ENCODE peak calls at places on chromosomes 1 and 21, in four cellular contexts. F is K562, M is GM12878, U is HepG2. W is an unnamed sample.

GRCh38 chr1:225653463-225654276 is 747 bp upstream of the ENAH start:
- DNase-seq in M (no peak), U (peak; percentile 45), F (no peak), W (peak; percentile 56)

GRCh38 chr1:158830904-158831507 is at the start of gene MNDA:
- DNase-seq in F (no peak), U (no peak), M (peak; percentile 82), W (no peak)

GRCh38 chr21:34202553-34203332 is 129.4 kb downstream of the MRPS6 start:
- DNase-seq in M (no peak), U (no peak), F (no peak), W (peak; percentile 63)

GRCh38 chr1:156493154-156493631 is 7.4 kb downstream of the MEF2D start:
- DNase-seq in M (no peak), U (no peak), F (no peak), W (no peak)

GRCh38 chr1:111789666-111790316 is 34.1 kb downstream of the DDX20 start:
- DNase-seq in F (no peak), U (no peak), M (no peak), W (no peak)

GRCh38 chr1:203156280-203156679 is 19.3 kb downstream of the MYBPH start:
- DNase-seq in F (no peak), M (no peak), U (no peak), W (no peak)

GRCh38 chr1:33092438-33092837 is 11.5 kb downstream of the AZIN2 start:
- DNase-seq in M (no peak), U (no peak), F (no peak), W (no peak)

GRCh38 chr1:178393370-178393769 is 103.4 kb downstream of the CLEC20A start:
- DNase-seq in U (no peak), F (no peak), M (no peak), W (no peak)

GRCh38 chr1:226649780-226650179 is 89.3 kb downstream of the ITPKB start:
- DNase-seq in U (no peak), M (no peak), F (no peak), W (peak; percentile 40)

GRCh38 chr1:215824245-215824644 is 257.1 kb downstream of the KCTD3 start:
- DNase-seq in U (no peak), M (no peak), F (no peak), W (peak; percentile 18)

GRCh38 chr1:199741586-199741985 is 285.9 kb upstream of the NR5A2 start:
- DNase-seq in U (no peak), F (no peak), M (no peak), W (no peak)

GRCh38 chr1:33826711-33827110 is 37.2 kb upstream of the HMGB4 start:
- DNase-seq in M (no peak), U (no peak), F (no peak), W (no peak)

GRCh38 chr1:178263341-178263740 is 169.4 kb downstream of the RASAL2 start:
- DNase-seq in F (no peak), M (no peak), U (no peak), W (no peak)

GRCh38 chr1:246297314-246298273 is 209.5 kb downstream of the SMYD3 start:
- DNase-seq in U (no peak), F (no peak), M (no peak), W (no peak)

GRCh38 chr1:33182452-33182851 is 609 bp upstream of the TRIM62 start:
- DNase-seq in M (no peak), F (peak; percentile 20), U (no peak), W (no peak)

GRCh38 chr1:17538428-17539130 is 919 bp upstream of the ARHGEF10L start:
- DNase-seq in F (no peak), U (peak; percentile 50), M (no peak), W (peak; percentile 86)

GRCh38 chr21:15638856-15639549 is 90.8 kb upstream of the USP25 start:
- DNase-seq in M (no peak), U (peak; percentile 60), F (no peak), W (no peak)

GRCh38 chr1:200240655-200241054 is 169.2 kb downstream of the ZNF281 start:
- DNase-seq in M (no peak), U (no peak), F (no peak), W (no peak)

GRCh38 chr1:116510361-116510760 is 60.5 kb downstream of the CD58 start:
- DNase-seq in M (no peak), U (no peak), F (no peak), W (no peak)

GRCh38 chr1:52460686-52461085 is 56.3 kb downstream of the PRPF38A start:
- DNase-seq in U (no peak), F (no peak), M (no peak), W (no peak)

GRCh38 chr1:204104331-204105222 is 31.7 kb downstream of the SOX13 start:
- DNase-seq in F (no peak), M (no peak), U (no peak), W (no peak)

GRCh38 chr1:245583575-245584330 is 429.0 kb downstream of the KIF26B start:
- DNase-seq in M (no peak), F (no peak), U (no peak), W (no peak)

GRCh38 chr1:170218261-170218660 is 72.5 kb downstream of the NTMT2 start:
- DNase-seq in U (no peak), F (no peak), M (no peak), W (no peak)

GRCh38 chr1:205505791-205506190 is 1.3 kb downstream of the CDK18 start:
- DNase-seq in F (no peak), M (no peak), U (no peak), W (no peak)

GRCh38 chr1:154436433-154436832 is 31.3 kb downstream of the IL6R start:
- DNase-seq in U (no peak), F (no peak), M (no peak), W (no peak)

GRCh38 chr21:45590726-45591618 is 48.7 kb upstream of the SLC19A1 start:
- DNase-seq in M (peak; percentile 48), U (no peak), F (no peak), W (peak; percentile 46)

GRCh38 chr1:163535807-163536206 is 214.1 kb downstream of the NUF2 start:
- DNase-seq in F (no peak), M (no peak), U (no peak), W (no peak)

GRCh38 chr1:44499306-44499705 is 94.3 kb downstream of the RNF220 start:
- DNase-seq in F (no peak), M (no peak), U (no peak), W (no peak)

GRCh38 chr1:153791856-153792253 is 16.6 kb downstream of the SLC27A3 start:
- DNase-seq in M (no peak), U (no peak), F (no peak), W (no peak)

GRCh38 chr1:212467843-212468482 is 35.2 kb downstream of the NENF start:
- DNase-seq in U (no peak), M (no peak), F (peak; percentile 26), W (no peak)

GRCh38 chr21:46211786-46212720 is 16.5 kb downstream of the LSS start:
- DNase-seq in M (no peak), U (no peak), F (no peak), W (peak; percentile 3)

GRCh38 chr1:8880068-8880676 is 1.7 kb upstream of the ENO1 start:
- DNase-seq in F (peak; percentile 85), M (no peak), U (peak; percentile 76), W (no peak)

GRCh38 chr1:173149887-173150286 is 57.2 kb downstream of the TNFSF4 start:
- DNase-seq in M (no peak), F (no peak), U (no peak), W (no peak)

GRCh38 chr1:231872461-231872910 is 245.9 kb downstream of the DISC1 start:
- DNase-seq in M (no peak), U (no peak), F (no peak), W (no peak)

GRCh38 chr1:188463919-188464318 is 1635.2 kb downstream of the PLA2G4A start:
- DNase-seq in F (no peak), M (no peak), U (no peak), W (no peak)

GRCh38 chr1:147769107-147769506 is 8.7 kb upstream of the GJA5 start:
- DNase-seq in U (no peak), F (no peak), M (no peak), W (no peak)

GRCh38 chr1:6723621-6724428 is 22.2 kb upstream of the DNAJC11 start:
- DNase-seq in U (peak; percentile 30), M (no peak), F (no peak), W (no peak)
- TF ChIP-seq TCF7 in U (no peak), M (no peak), F (no peak), W (no peak)

GRCh38 chr1:77430966-77431735 is 149.3 kb downstream of the AK5 start:
- DNase-seq in M (no peak), U (no peak), F (no peak), W (no peak)
- TF ChIP-seq ATF3 in M (no peak), U (no peak), F (no peak), W (no peak)

GRCh38 chr1:248841702-248842395 is 3.8 kb downstream of the ZNF672 start:
- DNase-seq in U (peak; percentile 42), F (no peak), M (no peak), W (peak; percentile 62)
- TF ChIP-seq TCF7 in U (no peak), F (no peak), M (no peak), W (no peak)

DNA sequence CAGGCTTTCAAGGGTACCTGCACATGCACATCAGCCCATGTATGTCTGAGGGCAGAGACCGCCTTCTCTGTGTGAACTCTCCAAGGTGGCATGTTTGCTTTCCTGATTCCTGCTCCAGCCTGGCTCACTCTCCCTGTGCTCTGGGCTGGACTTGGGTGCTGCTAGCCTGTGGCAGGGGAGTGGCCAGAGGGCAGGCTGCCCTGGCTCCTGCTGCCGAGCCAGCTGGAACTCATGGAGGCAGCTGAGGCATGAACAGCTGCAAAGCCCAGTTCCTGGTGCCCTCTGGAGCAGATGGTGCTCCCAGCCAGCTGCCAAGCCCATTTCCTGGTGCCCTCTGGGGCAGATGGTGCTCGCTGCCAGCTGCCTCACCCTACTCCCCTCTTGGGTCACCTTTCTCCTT is 7.6 kb downstream of the UBL4B start:
- DNase-seq in U (no peak), M (no peak), F (no peak), W (no peak)
- TF ChIP-seq ATF3 in U (no peak), M (no peak), F (no peak), W (no peak)

DNA sequence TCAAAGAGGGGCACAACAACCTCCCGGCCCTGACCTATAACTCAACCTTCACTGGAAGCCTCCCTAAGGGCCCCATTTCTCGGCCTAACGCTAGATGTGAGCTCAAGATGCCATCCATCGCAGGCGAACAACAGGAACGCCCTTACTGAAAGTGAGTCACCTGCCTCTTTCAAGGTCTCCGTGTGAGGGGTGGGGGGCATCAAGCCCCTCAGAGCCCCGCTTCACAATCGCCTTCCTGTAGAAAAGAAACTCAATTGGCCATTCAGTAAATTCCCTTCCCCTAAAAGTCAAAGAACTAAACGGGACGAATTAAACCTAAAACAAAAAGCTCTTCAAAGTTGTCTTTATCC is 667 bp downstream of the ZMYM6 start:
- DNase-seq in U (peak; percentile 5), M (no peak), F (peak; percentile 65), W (peak; percentile 19)
- TF ChIP-seq TCF7 in U (no peak), M (no peak), F (no peak), W (no peak)

GRCh38 chr1:182120411-182121258 is 59.1 kb upstream of the ZNF648 start:
- DNase-seq in U (peak; percentile 91), M (no peak), F (no peak), W (no peak)

GRCh38 chr1:182126272-182126800 is 64.8 kb upstream of the ZNF648 start:
- DNase-seq in U (no peak), M (no peak), F (no peak), W (no peak)

GRCh38 chr1:182119631-182120030 is 58.1 kb upstream of the ZNF648 start:
- DNase-seq in U (no peak), F (no peak), M (no peak), W (no peak)

GRCh38 chr1:182122855-182123254 is 61.3 kb upstream of the ZNF648 start:
- DNase-seq in U (no peak), F (no peak), M (no peak), W (no peak)

GRCh38 chr1:182122265-182122664 is 60.8 kb upstream of the ZNF648 start:
- DNase-seq in F (no peak), M (no peak), U (peak; percentile 10), W (no peak)
- TF ChIP-seq ATF3 in F (no peak), M (no peak), U (no peak), W (no peak)

W was measured in WTC11.